ENCODE peak calls at places on chromosomes 12 and 14, in ten cellular contexts. K is upper lobe of right lung, E is ovary, R is hepatocyte, Y is colonic mucosa, X is IMR-90, C is A673, J is uterus, Z is A549, A is aorta. W is an unnamed sample.

GRCh38 chr12:55730447-55730820 is 1.6 kb upstream of the CD63 start:
- DNase-seq in A (no peak), J (no peak), K (no peak), Y (no peak), E (no peak), R (no peak), X (no peak), Z (no peak), C (no peak), W (no peak)

GRCh38 chr14:54570651-54571415 is 3.9 kb downstream of the SAMD4A start:
- DNase-seq in Z (peak), J (no peak), E (no peak), Y (no peak), X (peak), K (no peak), A (no peak), C (peak), R (no peak), W (no peak)

GRCh38 chr12:5592313-5592712 is 160.4 kb downstream of the NTF3 start:
- DNase-seq in Z (no peak), C (no peak), E (no peak), K (no peak), R (no peak), A (no peak), Y (no peak), X (no peak), J (no peak), W (no peak)

GRCh38 chr14:72665259-72665658 is 228.6 kb downstream of the DPF3 start:
- DNase-seq in X (peak), K (no peak), Z (peak), E (no peak), J (no peak), C (no peak), A (no peak), Y (no peak), R (peak), W (no peak)

GRCh38 chr12:92978607-92979006 is 49.5 kb upstream of the EEA1 start:
- DNase-seq in E (no peak), J (no peak), X (no peak), R (no peak), A (no peak), K (no peak), Z (no peak), Y (no peak), C (no peak), W (no peak)

GRCh38 chr12:1769809-1770494 is 50.4 kb upstream of the LRTM2 start:
- DNase-seq in Z (no peak), E (no peak), Y (no peak), K (no peak), A (no peak), R (no peak), C (no peak), X (peak), J (no peak), W (peak)

GRCh38 chr12:24062642-24063245 is 113.3 kb upstream of the SOX5 start:
- DNase-seq in J (no peak), R (no peak), A (no peak), X (no peak), Z (no peak), Y (no peak), E (no peak), C (no peak), K (no peak), W (no peak)

GRCh38 chr12:112806721-112807120 is 15.2 kb downstream of the RPH3A start:
- DNase-seq in R (no peak), A (no peak), C (no peak), X (no peak), Y (no peak), K (no peak), Z (no peak), E (no peak), J (no peak), W (no peak)

GRCh38 chr12:124567673-124568373 is 411 bp upstream of the NCOR2 start:
- DNase-seq in K (peak), A (peak), E (peak), Y (peak), R (peak), J (peak), C (peak), X (peak), Z (peak), W (peak)

GRCh38 chr12:131828671-131829350 is 618 bp downstream of the MMP17 start:
- DNase-seq in Y (no peak), K (peak), X (no peak), E (no peak), C (peak), J (no peak), R (peak), Z (peak), A (peak), W (no peak)

GRCh38 chr14:64209428-64210165 is 84.6 kb downstream of the ESR2 start:
- DNase-seq in J (no peak), Z (no peak), A (no peak), E (peak), C (no peak), Y (peak), X (peak), K (peak), R (no peak), W (no peak)

GRCh38 chr12:124683330-124683662 is 115.9 kb upstream of the NCOR2 start:
- DNase-seq in C (no peak), Y (peak), A (no peak), X (peak), E (no peak), Z (peak), J (no peak), R (peak), K (no peak), W (no peak)

GRCh38 chr12:11780521-11781101 is 131.1 kb downstream of the ETV6 start:
- DNase-seq in X (no peak), Y (no peak), R (no peak), C (no peak), K (no peak), A (no peak), Z (no peak), E (no peak), J (no peak), W (no peak)

GRCh38 chr12:128798543-128799341 is 25.0 kb downstream of the SLC15A4 start:
- DNase-seq in Y (no peak), C (no peak), X (no peak), K (peak), E (no peak), R (no peak), A (no peak), J (no peak), Z (no peak), W (peak)

GRCh38 chr14:39140170-39140569 is 26.0 kb downstream of the GEMIN2 start:
- DNase-seq in X (no peak), A (no peak), C (no peak), Z (no peak), J (no peak), E (no peak), Y (no peak), K (no peak), R (no peak), W (no peak)

GRCh38 chr12:8822298-8822697 is at the start of gene A2ML1:
- DNase-seq in R (no peak), Y (no peak), J (no peak), Z (no peak), E (no peak), K (no peak), C (no peak), A (no peak), X (no peak), W (no peak)

GRCh38 chr12:28051516-28052456 is 79.3 kb upstream of the PTHLH start:
- DNase-seq in A (no peak), K (no peak), Z (no peak), E (no peak), J (no peak), Y (no peak), C (peak), X (peak), R (no peak), W (no peak)

GRCh38 chr14:51443195-51444018 is 203.4 kb downstream of the TMX1 start:
- DNase-seq in J (no peak), E (no peak), R (no peak), K (no peak), C (no peak), X (peak), Z (no peak), Y (no peak), A (no peak), W (no peak)

GRCh38 chr12:50618864-50619609 is 114.3 kb downstream of the DIP2B start:
- DNase-seq in R (peak), E (no peak), X (peak), A (no peak), Y (peak), K (no peak), C (no peak), Z (peak), J (no peak), W (no peak)

GRCh38 chr14:104149617-104150141 is 11.3 kb downstream of the KIF26A start:
- DNase-seq in Z (peak), X (no peak), E (no peak), R (peak), J (peak), C (peak), K (no peak), Y (no peak), A (no peak), W (peak)

GRCh38 chr12:22032732-22033131 is 13.3 kb upstream of the CMAS start:
- DNase-seq in E (no peak), Z (no peak), J (no peak), Y (no peak), K (no peak), R (no peak), A (no peak), C (no peak), X (no peak), W (no peak)

GRCh38 chr14:52827426-52827825 is 36.0 kb upstream of the GNPNAT1 start:
- DNase-seq in Y (no peak), C (no peak), A (no peak), E (no peak), R (no peak), K (no peak), J (no peak), X (no peak), Z (no peak), W (no peak)

GRCh38 chr14:90828642-90829487 is 12.6 kb upstream of the TTC7B start:
- DNase-seq in E (no peak), Z (no peak), J (peak), K (peak), R (no peak), A (no peak), Y (no peak), C (no peak), X (no peak), W (no peak)

GRCh38 chr14:52015411-52016030 is 26.2 kb downstream of the RTRAF start:
- DNase-seq in A (no peak), E (no peak), Z (peak), R (peak), Y (no peak), K (no peak), C (peak), X (peak), J (no peak), W (no peak)

GRCh38 chr12:54006700-54007220 is 2.0 kb upstream of the HOXC8 start:
- DNase-seq in E (no peak), R (peak), C (no peak), A (no peak), X (no peak), Z (no peak), J (no peak), K (no peak), Y (no peak), W (no peak)

GRCh38 chr12:130026608-130027176 is 122.9 kb upstream of the TMEM132D start:
- DNase-seq in Y (peak), J (no peak), A (no peak), X (no peak), C (peak), K (no peak), Z (peak), R (peak), E (no peak), W (peak)

GRCh38 chr14:105526781-105527380 is 498 bp downstream of the TMEM121 start:
- DNase-seq in K (peak), C (no peak), X (no peak), Y (no peak), Z (no peak), A (peak), E (peak), J (no peak), R (peak), W (peak)

GRCh38 chr14:75459791-75460190 is 32.0 kb downstream of the JDP2 start:
- DNase-seq in Y (no peak), J (no peak), R (no peak), C (no peak), Z (no peak), A (peak), X (no peak), K (no peak), E (no peak), W (no peak)

GRCh38 chr14:37195327-37195726 is 2.4 kb upstream of the MIPOL1 start:
- DNase-seq in Y (no peak), C (no peak), Z (no peak), K (no peak), A (no peak), E (no peak), X (peak), J (no peak), R (no peak), W (no peak)

GRCh38 chr12:22312336-22312735 is 22.2 kb downstream of the ST8SIA1 start:
- DNase-seq in C (no peak), Z (peak), R (no peak), E (no peak), J (no peak), A (no peak), Y (peak), X (peak), K (no peak), W (peak)

GRCh38 chr12:113116875-113117274 is 18.7 kb downstream of the RASAL1 start:
- DNase-seq in Y (no peak), C (peak), E (no peak), Z (no peak), X (no peak), J (no peak), A (no peak), R (no peak), K (no peak), W (peak)

GRCh38 chr12:8860165-8860961 is 37.9 kb downstream of the A2ML1 start:
- DNase-seq in J (peak), K (no peak), E (peak), A (no peak), C (peak), Z (peak), R (peak), Y (peak), X (peak), W (peak)

GRCh38 chr12:38155020-38155395 is 161.6 kb upstream of the ALG10B start:
- DNase-seq in Z (no peak), J (no peak), C (no peak), E (no peak), K (no peak), Y (no peak), R (no peak), X (no peak), A (no peak), W (no peak)

GRCh38 chr12:96177013-96177412 is 17.2 kb upstream of the ELK3 start:
- DNase-seq in C (no peak), X (peak), J (no peak), Y (no peak), E (no peak), Z (no peak), R (no peak), K (no peak), A (no peak), W (no peak)

GRCh38 chr14:105408592-105408991 is 10.3 kb downstream of the TEX22 start:
- DNase-seq in J (no peak), C (no peak), A (no peak), R (no peak), X (no peak), K (no peak), Z (no peak), E (no peak), Y (no peak), W (no peak)

GRCh38 chr12:124385219-124385969 is 90.5 kb downstream of the RFLNA start:
- DNase-seq in E (no peak), X (peak), J (peak), C (no peak), R (peak), A (no peak), K (no peak), Z (peak), Y (no peak), W (no peak)

GRCh38 chr14:99122521-99123125 is 149.4 kb downstream of the BCL11B start:
- DNase-seq in A (no peak), Y (peak), R (no peak), C (no peak), K (no peak), Z (no peak), J (no peak), X (no peak), E (no peak), W (no peak)

GRCh38 chr12:11545438-11546330 is 103.8 kb upstream of the ETV6 start:
- DNase-seq in E (no peak), X (no peak), A (no peak), C (peak), J (no peak), R (no peak), Z (no peak), K (no peak), Y (no peak), W (no peak)

GRCh38 chr12:29552994-29553748 is 55.7 kb upstream of the OVCH1 start:
- DNase-seq in A (no peak), R (no peak), Y (no peak), E (no peak), X (no peak), Z (no peak), K (no peak), C (no peak), J (no peak), W (no peak)
- H3K27ac ChIP-seq in A (no peak), R (no peak), Y (no peak), E (no peak), X (no peak), Z (no peak), K (no peak), C (no peak), J (no peak), W (no peak)

GRCh38 chr12:133251732-133252131 is 16.1 kb upstream of the ANHX start:
- DNase-seq in E (no peak), C (no peak), Y (no peak), X (no peak), R (no peak), A (no peak), K (no peak), Z (no peak), J (no peak), W (no peak)
- H3K27ac ChIP-seq in E (no peak), C (no peak), Y (no peak), X (no peak), R (no peak), A (no peak), K (no peak), Z (no peak), J (no peak), W (no peak)

DNA sequence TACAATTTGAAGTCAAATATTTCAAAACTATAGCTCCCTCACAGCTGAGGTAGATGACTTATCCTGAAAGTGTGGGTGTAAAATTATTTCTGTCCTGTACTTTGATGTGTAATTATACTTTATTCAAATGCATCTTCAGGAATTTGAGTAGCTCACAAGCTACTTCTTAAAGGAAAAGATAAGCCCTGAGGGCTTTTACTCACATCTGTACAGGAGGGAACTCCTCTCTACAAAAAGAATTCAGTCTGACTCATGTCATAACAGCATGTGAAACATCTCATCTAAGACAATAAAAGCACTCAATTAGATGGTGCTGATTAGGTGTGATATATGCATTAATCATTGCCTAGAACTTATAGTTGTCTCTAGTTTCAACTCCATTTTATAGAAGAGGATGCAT is 452.0 kb downstream of the PRKD1 start:
- DNase-seq in K (no peak), Z (no peak), C (no peak), X (no peak), R (no peak), J (no peak), A (no peak), Y (no peak), E (no peak), W (no peak)
- H3K27ac ChIP-seq in K (no peak), Z (no peak), C (no peak), X (no peak), R (no peak), J (no peak), A (no peak), Y (no peak), E (no peak), W (no peak)

GRCh38 chr12:40697566-40698257 is 5.5 kb downstream of the CNTN1 start:
- DNase-seq in K (no peak), A (no peak), J (no peak), Z (peak), C (no peak), X (no peak), Y (no peak), R (no peak), E (no peak), W (no peak)
- H3K27ac ChIP-seq in K (no peak), A (no peak), J (no peak), Z (peak), C (no peak), X (no peak), Y (no peak), R (no peak), E (no peak), W (no peak)

GRCh38 chr12:49369723-49370145 is 2.5 kb downstream of the SPATS2 start:
- DNase-seq in J (no peak), E (no peak), Y (peak), R (peak), A (no peak), K (no peak), X (peak), Z (peak), C (peak), W (peak)
- H3K27ac ChIP-seq in J (peak), E (no peak), Y (no peak), R (peak), A (no peak), K (no peak), X (no peak), Z (peak), C (no peak), W (no peak)

GRCh38 chr14:31167032-31167431 is 40.6 kb downstream of the HECTD1 start:
- DNase-seq in K (no peak), R (no peak), J (no peak), A (no peak), Y (no peak), E (no peak), Z (no peak), C (no peak), X (no peak), W (no peak)

GRCh38 chr14:31172084-31172483 is 35.5 kb downstream of the HECTD1 start:
- DNase-seq in Z (no peak), A (no peak), C (no peak), E (no peak), X (peak), J (no peak), Y (no peak), R (no peak), K (no peak), W (no peak)

GRCh38 chr14:31169877-31170276 is 37.7 kb downstream of the HECTD1 start:
- DNase-seq in C (no peak), E (no peak), Z (no peak), X (no peak), K (no peak), Y (no peak), R (no peak), A (no peak), J (no peak), W (no peak)

GRCh38 chr14:31173120-31173837 is 34.3 kb downstream of the HECTD1 start:
- DNase-seq in E (no peak), R (no peak), Z (no peak), A (no peak), C (no peak), K (no peak), X (no peak), J (no peak), Y (no peak), W (no peak)

GRCh38 chr14:31170411-31170810 is 37.2 kb downstream of the HECTD1 start:
- DNase-seq in K (no peak), C (no peak), Y (no peak), E (no peak), X (peak), R (no peak), Z (no peak), A (no peak), J (no peak), W (no peak)
- H3K27ac ChIP-seq in K (no peak), C (no peak), Y (no peak), E (no peak), X (no peak), R (no peak), Z (no peak), A (no peak), J (no peak), W (no peak)

W was measured in thyroid gland.